ENCODE peak calls at places on chromosome 21, in six cellular contexts. Y is Peyer's patch, X is neuronal stem cell, U is endothelial cell of umbilical vein, S is neural progenitor cell, I is endodermal cell. C is an unnamed sample. For H3K4me1, the result is how much of the 10 kb centered on the place peaks cover.

GRCh38 chr21:16084776-16085364 is 355.1 kb downstream of the USP25 start:
- DNase-seq in Y (no peak), X (no peak), U (no peak), S (no peak), I (no peak), C (no peak)

GRCh38 chr21:41778974-41779600 is 12.2 kb upstream of the RIPK4 start:
- DNase-seq in Y (no peak), X (no peak), U (no peak), S (peak), I (peak), C (peak)

GRCh38 chr21:41091561-41091960 is 76.4 kb upstream of the BACE2 start:
- DNase-seq in Y (no peak), X (no peak), U (no peak), S (no peak), I (no peak), C (no peak)

GRCh38 chr21:39314155-39315027 is 959 bp upstream of the BRWD1 start:
- DNase-seq in Y (peak), X (no peak), U (peak), S (no peak), I (peak), C (no peak)

GRCh38 chr21:29818520-29818919 is 121.3 kb downstream of the GRIK1 start:
- DNase-seq in Y (no peak), X (no peak), U (no peak), S (no peak), I (no peak), C (no peak)

GRCh38 chr21:38487906-38488639 is 10.2 kb downstream of the ERG start:
- DNase-seq in Y (no peak), X (no peak), U (peak), S (no peak), I (no peak), C (no peak)

GRCh38 chr21:34630536-34631143 is 15.7 kb upstream of the RCAN1 start:
- DNase-seq in Y (no peak), X (peak), U (peak), S (peak), I (peak), C (no peak)

GRCh38 chr21:39721885-39722284 is 23.1 kb upstream of the IGSF5 start:
- DNase-seq in Y (no peak), X (no peak), U (no peak), S (no peak), I (no peak), C (no peak)

GRCh38 chr21:34881421-34881820 is 167.7 kb downstream of the RUNX1 start:
- DNase-seq in Y (no peak), X (no peak), U (no peak), S (no peak), I (no peak), C (no peak)

GRCh38 chr21:28904961-28905435 is 87.7 kb downstream of the LTN1 start:
- DNase-seq in Y (no peak), X (no peak), U (no peak), S (no peak), I (no peak), C (no peak)

GRCh38 chr21:15826147-15826780 is 96.5 kb downstream of the USP25 start:
- DNase-seq in Y (no peak), X (peak), U (peak), S (peak), I (peak), C (no peak)

GRCh38 chr21:14754682-14755081 is 208.6 kb upstream of the SAMSN1 start:
- DNase-seq in Y (no peak), X (no peak), U (no peak), S (no peak), I (no peak), C (no peak)

GRCh38 chr21:25179116-25179515 is 428.2 kb downstream of the MRPL39 start:
- DNase-seq in Y (no peak), X (no peak), U (no peak), S (no peak), I (no peak), C (no peak)

GRCh38 chr21:38798481-38798882 is 7.2 kb upstream of the ETS2 start:
- DNase-seq in Y (no peak), X (no peak), U (no peak), S (no peak), I (peak), C (no peak)

GRCh38 chr21:14543983-14544382 is 2.1 kb downstream of the SAMSN1 start:
- DNase-seq in Y (no peak), X (no peak), U (no peak), S (no peak), I (no peak), C (no peak)

GRCh38 chr21:29342394-29342957 is 43.8 kb downstream of the BACH1 start:
- DNase-seq in Y (no peak), X (no peak), U (peak), S (no peak), I (no peak), C (no peak)

GRCh38 chr21:14836950-14837349 is 227.8 kb downstream of the NRIP1 start:
- DNase-seq in Y (no peak), X (no peak), U (no peak), S (no peak), I (no peak), C (no peak)

GRCh38 chr21:34195365-34195764 is 122.0 kb downstream of the MRPS6 start:
- DNase-seq in Y (no peak), X (no peak), U (no peak), S (no peak), I (peak), C (no peak)

GRCh38 chr21:14755086-14755485 is 209.0 kb upstream of the SAMSN1 start:
- DNase-seq in Y (no peak), X (no peak), U (no peak), S (no peak), I (no peak), C (no peak)

GRCh38 chr21:26686278-26686677 is 113.2 kb upstream of the CYYR1 start:
- DNase-seq in Y (peak), X (no peak), U (peak), S (no peak), I (peak), C (no peak)

GRCh38 chr21:29499734-29500343 is 201.1 kb downstream of the BACH1 start:
- DNase-seq in Y (no peak), X (no peak), U (peak), S (peak), I (peak), C (no peak)

GRCh38 chr21:38965910-38966504 is 160.3 kb downstream of the ETS2 start:
- DNase-seq in Y (no peak), X (no peak), U (no peak), S (peak), I (peak), C (peak)

GRCh38 chr21:15298306-15298705 is 233.5 kb upstream of the NRIP1 start:
- DNase-seq in Y (no peak), X (no peak), U (peak), S (no peak), I (no peak), C (no peak)

GRCh38 chr21:15058718-15059316 is 6.0 kb downstream of the NRIP1 start:
- DNase-seq in Y (no peak), X (no peak), U (peak), S (no peak), I (no peak), C (no peak)

GRCh38 chr21:29163381-29164115 is 33.1 kb downstream of the MAP3K7CL start:
- DNase-seq in Y (no peak), X (no peak), U (no peak), S (no peak), I (no peak), C (no peak)

GRCh38 chr21:41429305-41429704 is 3.3 kb downstream of the MX1 start:
- DNase-seq in Y (no peak), X (no peak), U (no peak), S (no peak), I (no peak), C (no peak)

GRCh38 chr21:42105916-42106315 is 34.8 kb downstream of the UMODL1 start:
- DNase-seq in Y (no peak), X (no peak), U (no peak), S (no peak), I (no peak), C (no peak)

GRCh38 chr21:34274001-34274400 is 89.8 kb upstream of the KCNE2 start:
- DNase-seq in Y (no peak), X (no peak), U (peak), S (no peak), I (no peak), C (no peak)

GRCh38 chr21:38770660-38771059 is 35.1 kb upstream of the ETS2 start:
- DNase-seq in Y (no peak), X (no peak), U (no peak), S (no peak), I (no peak), C (no peak)

DNA sequence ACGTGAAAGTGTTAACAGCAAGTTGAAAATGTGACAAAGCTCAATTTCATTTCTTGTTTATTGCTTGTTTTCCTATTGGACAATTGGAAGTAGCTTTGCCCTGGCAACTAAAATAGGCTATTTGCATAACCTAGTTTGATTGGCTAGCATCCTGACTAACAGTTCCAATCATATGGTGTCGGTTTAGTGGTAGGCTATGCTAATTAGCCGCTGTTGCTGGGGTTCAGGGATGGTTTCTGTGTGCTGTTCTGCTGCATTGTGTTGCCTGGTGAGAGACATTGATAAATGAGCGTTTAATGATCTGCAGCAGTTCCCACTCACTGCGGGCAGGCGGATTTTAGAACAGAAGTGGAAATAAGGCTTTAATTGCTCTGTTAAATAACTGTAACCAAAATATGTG is 68.5 kb downstream of the DYRK1A start:
- DNase-seq in Y (peak), X (peak), U (peak), S (peak), I (peak), C (no peak)
- H3K4me1 ChIP-seq in Y (under half), X (under half), U (under half), S (under half), I (under half), C (under half)

GRCh38 chr21:31484219-31484618 is 140.2 kb upstream of the TIAM1 start:
- DNase-seq in Y (no peak), X (no peak), U (no peak), S (no peak), I (no peak), C (no peak)
- H3K27ac ChIP-seq in Y (no peak), X (no peak), U (no peak), S (no peak), I (no peak), C (no peak)

DNA sequence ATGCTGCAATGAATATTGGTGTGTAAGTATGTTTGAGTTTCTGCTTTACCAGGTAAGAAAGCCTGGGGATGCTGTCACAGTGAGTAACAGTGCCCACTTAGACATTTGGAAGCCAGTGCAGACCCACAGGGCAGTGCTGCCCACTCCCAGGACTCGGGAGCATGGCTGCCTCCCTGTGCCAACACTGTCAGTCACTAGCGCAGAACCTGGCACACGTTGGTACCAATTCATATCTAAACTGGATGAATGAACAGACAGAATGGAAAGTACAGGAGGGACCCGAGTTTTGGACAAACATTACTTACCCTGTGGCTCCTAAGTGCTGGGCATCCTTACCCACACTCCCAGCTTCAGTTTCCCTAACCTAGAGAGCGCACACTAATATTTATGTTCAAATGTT is 1.6 kb upstream of the EVA1C start:
- DNase-seq in Y (no peak), X (no peak), U (no peak), S (no peak), I (no peak), C (no peak)
- H3K4me3 ChIP-seq in Y (peak), X (no peak), U (no peak), S (no peak), I (no peak), C (peak)

GRCh38 chr21:45421071-45421845 is 16.3 kb downstream of the COL18A1 start:
- DNase-seq in Y (no peak), X (no peak), U (no peak), S (no peak), I (peak), C (peak)

GRCh38 chr21:45420061-45420521 is 15.1 kb downstream of the COL18A1 start:
- DNase-seq in Y (no peak), X (no peak), U (no peak), S (no peak), I (peak), C (no peak)

GRCh38 chr21:45420623-45421041 is 15.7 kb downstream of the COL18A1 start:
- DNase-seq in Y (no peak), X (no peak), U (no peak), S (no peak), I (no peak), C (no peak)

GRCh38 chr21:45423201-45423955 is 18.4 kb downstream of the COL18A1 start:
- DNase-seq in Y (no peak), X (no peak), U (no peak), S (no peak), I (peak), C (no peak)

DNA sequence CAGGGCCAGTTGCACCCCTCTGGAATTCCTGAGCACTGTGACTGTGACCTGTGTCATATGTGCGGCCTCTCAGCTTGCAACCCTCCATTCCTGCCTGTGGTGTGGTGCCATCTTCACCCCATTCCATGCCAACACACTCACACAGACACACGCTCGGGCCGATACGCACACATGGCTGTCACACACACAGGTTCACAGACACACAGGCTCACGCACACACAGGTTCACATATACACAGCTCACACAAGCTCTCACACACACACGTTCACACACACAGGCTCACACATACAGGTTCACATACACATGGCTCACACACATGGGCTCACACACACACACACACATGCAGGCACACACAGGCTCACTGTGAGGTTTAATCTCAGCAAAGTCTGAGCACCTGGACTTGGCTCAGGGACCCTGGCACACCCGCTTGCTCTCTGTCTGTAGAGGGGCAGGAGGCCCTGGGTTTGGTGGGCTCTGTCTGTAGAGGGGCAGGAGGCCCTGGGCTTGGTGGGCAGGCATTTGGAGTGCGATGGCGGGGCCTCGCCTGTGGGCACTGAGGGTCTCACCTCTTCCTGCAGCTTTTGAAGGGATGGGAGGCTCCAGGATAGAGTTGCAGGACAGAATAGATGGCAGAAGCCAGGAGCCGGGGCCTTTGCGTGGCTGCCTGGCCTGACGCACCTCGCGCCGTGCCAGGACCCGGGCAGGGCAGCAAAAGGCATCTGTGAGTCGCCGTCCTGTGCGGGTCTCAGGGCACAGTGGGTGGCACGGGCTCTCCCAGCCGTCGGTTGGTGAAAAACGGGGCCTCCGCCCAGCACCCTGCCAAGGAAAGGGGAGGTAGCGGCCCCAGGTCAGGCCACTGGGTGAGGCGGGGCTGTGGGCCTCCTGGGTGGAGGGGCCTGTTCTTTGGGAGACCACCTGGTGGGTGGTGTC is 17.1 kb downstream of the COL18A1 start:
- DNase-seq in Y (no peak), X (no peak), U (no peak), S (no peak), I (peak), C (peak)
- H3K4me1 ChIP-seq in Y (under half), X (under half), U (under half), S (under half), I (under half), C (under half)

DNA sequence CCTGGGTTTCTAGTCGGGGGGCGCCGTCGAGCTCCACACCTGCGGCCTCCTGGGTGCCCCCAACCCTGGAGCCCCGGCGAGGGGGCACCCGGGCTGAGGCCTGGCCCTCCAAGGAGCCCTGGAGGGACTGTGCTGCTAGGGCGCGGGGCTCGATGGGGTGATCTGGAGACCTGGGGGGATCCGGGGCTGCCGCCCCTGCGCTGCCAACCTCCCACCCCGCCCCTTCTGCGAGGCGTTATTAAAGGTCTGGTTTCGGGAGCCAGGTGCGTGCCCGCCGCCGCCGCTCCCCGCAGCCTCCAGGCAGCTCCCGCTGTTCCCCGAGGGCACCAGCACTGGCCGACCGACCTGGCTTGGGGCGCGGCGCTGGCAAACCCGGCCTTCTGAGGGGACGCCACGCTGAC is 746 bp upstream of the POFUT2 start:
- DNase-seq in Y (peak), X (no peak), U (no peak), S (peak), I (peak), C (no peak)
- H3K27ac ChIP-seq in Y (peak), X (no peak), U (peak), S (no peak), I (no peak), C (peak)

GRCh38 chr21:43721939-43722338 is 3.0 kb downstream of the PDXK start:
- DNase-seq in Y (no peak), X (no peak), U (no peak), S (no peak), I (peak), C (no peak)

GRCh38 chr21:43720539-43721224 is 1.8 kb downstream of the PDXK start:
- DNase-seq in Y (no peak), X (no peak), U (no peak), S (no peak), I (peak), C (no peak)

GRCh38 chr21:43719748-43720538 is 1.0 kb downstream of the PDXK start:
- DNase-seq in Y (no peak), X (no peak), U (no peak), S (peak), I (peak), C (peak)

GRCh38 chr21:43718872-43719747 is at the start of gene PDXK:
- DNase-seq in Y (peak), X (peak), U (peak), S (peak), I (peak), C (peak)

DNA sequence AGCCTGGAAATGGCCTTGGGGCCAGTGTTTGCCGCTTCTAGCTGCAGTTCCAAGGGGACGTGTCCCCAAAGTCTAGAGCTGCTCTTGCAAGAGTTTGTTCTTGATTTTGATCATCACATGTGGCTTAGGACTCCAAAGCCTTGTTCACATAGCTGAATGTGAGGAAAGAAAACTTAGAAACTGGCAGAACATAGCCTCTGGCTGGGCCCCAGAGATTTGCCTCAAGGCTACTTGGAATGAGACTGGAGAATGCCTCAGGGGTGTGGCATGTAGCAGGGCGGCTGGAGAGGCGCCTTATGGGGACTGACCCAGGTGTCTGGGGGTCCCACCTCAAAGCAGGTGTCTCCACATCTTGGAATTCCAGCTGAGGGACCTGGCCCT is 2.3 kb downstream of the PDXK start:
- DNase-seq in Y (no peak), X (no peak), U (no peak), S (no peak), I (no peak), C (no peak)
- H3K4me3 ChIP-seq in Y (peak), X (peak), U (no peak), S (no peak), I (no peak), C (peak)